ENCODE peak calls at places on chromosome 12, in seven cellular contexts. S is heart right ventricle, M is stomach, X is cardiac muscle cell, E is trophoblast cell, I is fibroblast of lung, B is A549. H is an unnamed sample. For H3K4me1, the result is how much of the 10 kb centered on the place peaks cover.

GRCh38 chr12:90065301-90065801 is 356.7 kb upstream of the ATP2B1 start:
- DNase-seq in S (no peak), M (no peak), X (no peak), E (no peak), I (no peak), B (no peak), H (no peak)

GRCh38 chr12:124347805-124348658 is 53.1 kb downstream of the RFLNA start:
- DNase-seq in S (no peak), M (no peak), X (no peak), E (no peak), I (no peak), B (no peak), H (no peak)

GRCh38 chr12:63844391-63845341 is at the start of gene SRGAP1:
- DNase-seq in S (peak), M (peak), X (peak), E (peak), I (peak), B (peak), H (peak)

GRCh38 chr12:9084417-9084816 is 31.3 kb downstream of the A2M start:
- DNase-seq in S (no peak), M (no peak), X (no peak), E (no peak), I (no peak), B (no peak), H (no peak)

GRCh38 chr12:119998471-119999245 is 9.6 kb downstream of the BICDL1 start:
- DNase-seq in S (no peak), M (no peak), X (no peak), E (no peak), I (no peak), B (no peak), H (no peak)

GRCh38 chr12:69059465-69060457 is 126.8 kb upstream of the CPM start:
- DNase-seq in S (no peak), M (no peak), X (no peak), E (peak), I (peak), B (peak), H (no peak)

GRCh38 chr12:32107376-32108267 is 975 bp downstream of the BICD1 start:
- DNase-seq in S (no peak), M (no peak), X (peak), E (peak), I (peak), B (peak), H (peak)

GRCh38 chr12:120228291-120229070 is 27.6 kb upstream of the RPLP0 start:
- DNase-seq in S (peak), M (peak), X (peak), E (peak), I (peak), B (peak), H (peak)

GRCh38 chr12:52907092-52907810 is 2.4 kb upstream of the KRT8 start:
- DNase-seq in S (no peak), M (peak), X (peak), E (peak), I (no peak), B (peak), H (peak)

GRCh38 chr12:95653761-95654546 is 102.7 kb upstream of the USP44 start:
- DNase-seq in S (peak), M (no peak), X (peak), E (peak), I (peak), B (peak), H (no peak)

GRCh38 chr12:41473441-41473840 is 285.3 kb downstream of the PDZRN4 start:
- DNase-seq in S (no peak), M (no peak), X (no peak), E (no peak), I (no peak), B (no peak), H (no peak)

GRCh38 chr12:3161861-3162260 is 84.7 kb downstream of the TSPAN9 start:
- DNase-seq in S (no peak), M (no peak), X (no peak), E (no peak), I (no peak), B (no peak), H (no peak)

GRCh38 chr12:15842106-15842505 is 40.1 kb upstream of the STRAP start:
- DNase-seq in S (no peak), M (no peak), X (no peak), E (no peak), I (peak), B (peak), H (no peak)

GRCh38 chr12:106645074-106645421 is 62.2 kb downstream of the RFX4 start:
- DNase-seq in S (peak), M (peak), X (no peak), E (no peak), I (no peak), B (no peak), H (peak)

GRCh38 chr12:110563702-110564470 is 19.2 kb downstream of the PPTC7 start:
- DNase-seq in S (no peak), M (no peak), X (peak), E (no peak), I (peak), B (no peak), H (no peak)

GRCh38 chr12:109130755-109131521 is 14.6 kb downstream of the ACACB start:
- DNase-seq in S (peak), M (peak), X (peak), E (no peak), I (no peak), B (no peak), H (no peak)

GRCh38 chr12:726281-727140 is 25.9 kb upstream of the WNK1 start:
- DNase-seq in S (no peak), M (no peak), X (no peak), E (no peak), I (peak), B (peak), H (no peak)

GRCh38 chr12:128932521-128932920 is 79.2 kb downstream of the GLT1D1 start:
- DNase-seq in S (no peak), M (no peak), X (no peak), E (no peak), I (no peak), B (no peak), H (no peak)

GRCh38 chr12:96249196-96250118 is 55.3 kb downstream of the ELK3 start:
- DNase-seq in S (peak), M (no peak), X (no peak), E (no peak), I (peak), B (no peak), H (no peak)

GRCh38 chr12:9647825-9648700 is 21.4 kb upstream of the CLEC2D start:
- DNase-seq in S (peak), M (peak), X (peak), E (peak), I (peak), B (peak), H (peak)

GRCh38 chr12:46946137-46946536 is 120.3 kb upstream of the SLC38A4 start:
- DNase-seq in S (no peak), M (no peak), X (no peak), E (no peak), I (no peak), B (no peak), H (no peak)

GRCh38 chr12:74980510-74980909 is 229.1 kb downstream of the KCNC2 start:
- DNase-seq in S (no peak), M (no peak), X (peak), E (no peak), I (no peak), B (peak), H (no peak)

GRCh38 chr12:32548691-32549412 is 130.2 kb upstream of the DNM1L start:
- DNase-seq in S (peak), M (peak), X (no peak), E (no peak), I (peak), B (no peak), H (no peak)

GRCh38 chr12:104502662-104503061 is 45.9 kb downstream of the CHST11 start:
- DNase-seq in S (no peak), M (no peak), X (no peak), E (no peak), I (no peak), B (no peak), H (no peak)

GRCh38 chr12:86613306-86613705 is 357.1 kb upstream of the MGAT4C start:
- DNase-seq in S (no peak), M (no peak), X (no peak), E (no peak), I (peak), B (no peak), H (no peak)

GRCh38 chr12:130139971-130140547 is 22.2 kb upstream of the FZD10 start:
- DNase-seq in S (no peak), M (no peak), X (no peak), E (no peak), I (no peak), B (peak), H (no peak)

GRCh38 chr12:43551971-43552559 is at the start of gene ADAMTS20:
- DNase-seq in S (no peak), M (no peak), X (peak), E (peak), I (peak), B (no peak), H (no peak)

GRCh38 chr12:52440821-52441319 is 6.7 kb upstream of the KRT75 start:
- DNase-seq in S (no peak), M (no peak), X (no peak), E (peak), I (no peak), B (peak), H (no peak)

GRCh38 chr12:88132387-88132786 is 9.5 kb downstream of the CEP290 start:
- DNase-seq in S (no peak), M (no peak), X (no peak), E (no peak), I (no peak), B (no peak), H (no peak)

GRCh38 chr12:45409966-45410365 is 194.1 kb downstream of the ANO6 start:
- DNase-seq in S (peak), M (no peak), X (no peak), E (peak), I (peak), B (no peak), H (no peak)

GRCh38 chr12:15728118-15728598 is 61.0 kb downstream of the EPS8 start:
- DNase-seq in S (no peak), M (no peak), X (no peak), E (no peak), I (peak), B (peak), H (no peak)

GRCh38 chr12:40054554-40055226 is 51.2 kb downstream of the SLC2A13 start:
- DNase-seq in S (peak), M (no peak), X (no peak), E (peak), I (peak), B (peak), H (no peak)

GRCh38 chr12:85805654-85806053 is 30.6 kb downstream of the RASSF9 start:
- DNase-seq in S (no peak), M (no peak), X (no peak), E (no peak), I (no peak), B (no peak), H (peak)

GRCh38 chr12:55703976-55704761 is 3.5 kb downstream of the ITGA7 start:
- DNase-seq in S (peak), M (no peak), X (no peak), E (no peak), I (peak), B (peak), H (no peak)

GRCh38 chr12:128076188-128076587 is 190.8 kb upstream of the TMEM132C start:
- DNase-seq in S (no peak), M (no peak), X (no peak), E (no peak), I (no peak), B (peak), H (no peak)

GRCh38 chr12:34302131-34302885 is 280.0 kb downstream of the ALG10 start:
- DNase-seq in S (no peak), M (no peak), X (no peak), E (no peak), I (no peak), B (no peak), H (peak)

GRCh38 chr12:57844725-57845477 is 1.6 kb downstream of the CTDSP2 start:
- DNase-seq in S (peak), M (peak), X (peak), E (peak), I (peak), B (peak), H (peak)
- H3K4me1 ChIP-seq in S (half or more), M (under half), X (under half), E (under half), I (under half), B (under half), H (under half)

DNA sequence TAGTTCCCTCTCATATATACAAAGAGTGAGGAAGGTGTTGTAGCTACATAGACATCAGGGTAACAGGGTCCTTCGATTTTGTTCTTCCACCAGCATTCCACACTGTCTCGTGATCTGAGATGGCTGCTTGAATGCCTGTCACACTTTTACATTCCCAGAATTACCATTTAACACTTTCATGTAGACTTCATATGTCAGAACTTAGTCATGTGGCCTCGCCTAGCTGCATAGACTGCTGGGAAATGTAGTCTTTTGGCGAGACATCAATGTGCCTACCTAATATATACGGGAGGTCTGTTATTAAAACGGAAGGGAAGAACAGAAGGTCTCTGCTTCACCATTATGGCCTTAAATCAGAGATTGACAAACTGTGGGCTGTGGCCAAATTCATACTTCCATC is 11.1 kb upstream of the HRK start:
- DNase-seq in S (no peak), M (no peak), X (no peak), E (no peak), I (no peak), B (peak), H (no peak)
- H3K4me3 ChIP-seq in S (no peak), M (no peak), X (no peak), E (no peak), I (no peak), B (no peak), H (no peak)

GRCh38 chr12:25853696-25854095 is 104.8 kb upstream of the RASSF8 start:
- DNase-seq in S (no peak), M (no peak), X (no peak), E (no peak), I (no peak), B (no peak), H (no peak)

GRCh38 chr12:25855716-25856115 is 102.8 kb upstream of the RASSF8 start:
- DNase-seq in S (no peak), M (no peak), X (no peak), E (peak), I (peak), B (no peak), H (no peak)

GRCh38 chr12:25854991-25855390 is 103.5 kb upstream of the RASSF8 start:
- DNase-seq in S (no peak), M (no peak), X (no peak), E (no peak), I (no peak), B (no peak), H (no peak)

DNA sequence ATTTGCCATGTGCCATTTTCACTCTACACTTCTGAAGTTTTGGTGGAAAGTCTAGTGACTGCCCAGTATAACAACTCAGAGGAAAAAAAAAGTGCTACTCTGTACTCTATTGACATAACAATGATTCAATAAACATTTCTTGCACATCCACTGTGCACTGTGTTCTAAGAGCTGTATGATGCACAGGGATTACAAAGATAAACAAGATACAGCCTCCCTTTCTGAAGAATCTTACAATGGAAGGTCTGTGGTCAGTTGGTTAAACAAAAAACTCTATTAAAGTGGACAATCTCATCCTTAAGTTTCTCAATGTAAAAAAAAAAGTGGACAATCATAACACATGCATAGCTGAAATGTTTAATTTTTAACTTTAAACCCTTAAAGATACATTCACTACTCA is 105.7 kb upstream of the RASSF8 start:
- DNase-seq in S (no peak), M (no peak), X (no peak), E (no peak), I (peak), B (peak), H (no peak)
- H3K4me1 ChIP-seq in S (under half), M (under half), X (under half), E (under half), I (under half), B (under half), H (under half)

GRCh38 chr12:121804417-121805111 is 755 bp downstream of the SETD1B start:
- DNase-seq in S (no peak), M (no peak), X (peak), E (no peak), I (no peak), B (peak), H (peak)
- H3K4me3 ChIP-seq in S (peak), M (peak), X (peak), E (peak), I (peak), B (peak), H (peak)

H was measured in mucosa of descending colon.